ENCODE peak calls at places on chromosomes 13 and 19, in ten cellular contexts. A, L, Q, J, D, U, X, E, P and H are unnamed samples.

GRCh38 chr13:95608640-95609280 is 35.7 kb downstream of the DZIP1 start:
- DNase-seq in A (no peak), L (no peak), Q (no peak), J (no peak), D (no peak), U (no peak), X (no peak), E (no peak), P (no peak), H (no peak)

GRCh38 chr19:4967738-4968461 is 1.0 kb upstream of the KDM4B start:
- DNase-seq in A (no peak), L (no peak), Q (peak), J (no peak), D (no peak), U (no peak), X (no peak), E (no peak), P (no peak), H (no peak)

GRCh38 chr13:75621147-75621546 is 15.0 kb upstream of the LMO7 start:
- DNase-seq in A (no peak), L (no peak), Q (peak), J (no peak), D (no peak), U (no peak), X (peak), E (no peak), P (no peak), H (no peak)

GRCh38 chr13:73136776-73137175 is 78.0 kb downstream of the KLF5 start:
- DNase-seq in A (no peak), L (no peak), Q (no peak), J (no peak), D (no peak), U (no peak), X (no peak), E (no peak), P (no peak), H (no peak)

GRCh38 chr19:40524655-40525054 is 52.0 kb upstream of the SHKBP1 start:
- DNase-seq in A (no peak), L (no peak), Q (no peak), J (no peak), D (no peak), U (no peak), X (no peak), E (no peak), P (no peak), H (peak)

GRCh38 chr13:96968027-96968426 is 26.2 kb downstream of the OXGR1 start:
- DNase-seq in A (no peak), L (no peak), Q (no peak), J (no peak), D (no peak), U (no peak), X (no peak), E (no peak), P (no peak), H (no peak)

GRCh38 chr13:25494708-25495411 is 123.1 kb downstream of the ATP8A2 start:
- DNase-seq in A (no peak), L (no peak), Q (no peak), J (no peak), D (no peak), U (no peak), X (no peak), E (no peak), P (no peak), H (no peak)

GRCh38 chr13:23813635-23814034 is 75.6 kb downstream of the MIPEP start:
- DNase-seq in A (no peak), L (no peak), Q (no peak), J (no peak), D (no peak), U (no peak), X (no peak), E (no peak), P (no peak), H (no peak)

GRCh38 chr13:47139519-47139918 is 242.7 kb upstream of the HTR2A start:
- DNase-seq in A (no peak), L (no peak), Q (no peak), J (no peak), D (no peak), U (no peak), X (no peak), E (no peak), P (no peak), H (no peak)

GRCh38 chr19:41327076-41327475 is 17.1 kb downstream of the CCDC97 start:
- DNase-seq in A (no peak), L (no peak), Q (no peak), J (no peak), D (no peak), U (no peak), X (no peak), E (peak), P (no peak), H (no peak)

GRCh38 chr13:60733933-60734332 is 336.9 kb downstream of the TDRD3 start:
- DNase-seq in A (no peak), L (no peak), Q (no peak), J (no peak), D (no peak), U (no peak), X (no peak), E (no peak), P (no peak), H (peak)

GRCh38 chr13:32019612-32020233 is 11.9 kb upstream of the FRY start:
- DNase-seq in A (peak), L (peak), Q (peak), J (no peak), D (peak), U (no peak), X (peak), E (peak), P (peak), H (peak)

GRCh38 chr19:18464646-18465045 is 26.7 kb upstream of the ISYNA1 start:
- DNase-seq in A (no peak), L (peak), Q (peak), J (peak), D (no peak), U (no peak), X (peak), E (no peak), P (no peak), H (no peak)

DNA sequence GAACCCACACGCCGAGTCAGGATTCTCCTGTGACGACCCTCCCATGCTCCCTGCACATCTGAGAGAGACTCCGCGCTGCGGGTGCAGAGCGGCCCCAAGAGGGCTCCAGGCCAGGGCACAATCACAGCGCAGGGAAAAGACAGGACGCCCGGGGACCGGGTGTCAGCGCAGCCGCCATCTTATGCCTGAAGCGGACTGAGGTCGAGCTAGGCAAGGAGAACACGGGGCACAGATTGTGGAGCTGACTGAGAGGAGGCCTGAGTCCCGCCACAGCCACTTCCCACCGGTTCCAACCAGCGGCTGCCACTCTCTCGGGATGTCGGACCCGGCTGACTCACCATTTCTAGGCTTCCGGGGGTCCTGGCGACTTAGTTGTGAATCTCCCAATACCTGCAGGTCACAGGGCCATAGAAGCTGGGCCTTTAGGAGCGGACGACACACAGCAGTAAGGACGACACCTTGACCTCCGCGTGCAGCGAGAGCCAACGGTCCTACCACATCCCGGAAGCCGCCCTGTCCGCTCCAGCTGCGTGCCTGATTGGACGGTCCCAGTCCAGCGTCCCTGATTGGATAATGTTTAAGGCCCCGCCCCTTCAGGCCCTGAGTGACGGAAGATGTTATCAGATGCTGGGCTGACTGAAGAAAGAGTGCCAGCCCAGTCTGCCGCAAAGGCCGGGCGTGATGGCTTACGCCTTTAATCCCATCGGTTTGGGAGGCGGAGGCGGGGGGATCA is at the start of gene ZNF728:
- DNase-seq in A (no peak), L (no peak), Q (peak), J (peak), D (no peak), U (peak), X (no peak), E (no peak), P (no peak), H (no peak)
- H3K4me3 ChIP-seq in A (no peak), L (no peak), Q (no peak), J (peak), D (no peak), U (peak), X (no peak), E (no peak), P (no peak), H (no peak)

GRCh38 chr19:35117017-35117570 is 1.5 kb downstream of the FXYD3 start:
- DNase-seq in A (no peak), L (no peak), Q (no peak), J (no peak), D (no peak), U (no peak), X (no peak), E (no peak), P (no peak), H (no peak)
- H3K4me3 ChIP-seq in A (peak), L (peak), Q (no peak), J (no peak), D (no peak), U (peak), X (no peak), E (no peak), P (no peak), H (no peak)

DNA sequence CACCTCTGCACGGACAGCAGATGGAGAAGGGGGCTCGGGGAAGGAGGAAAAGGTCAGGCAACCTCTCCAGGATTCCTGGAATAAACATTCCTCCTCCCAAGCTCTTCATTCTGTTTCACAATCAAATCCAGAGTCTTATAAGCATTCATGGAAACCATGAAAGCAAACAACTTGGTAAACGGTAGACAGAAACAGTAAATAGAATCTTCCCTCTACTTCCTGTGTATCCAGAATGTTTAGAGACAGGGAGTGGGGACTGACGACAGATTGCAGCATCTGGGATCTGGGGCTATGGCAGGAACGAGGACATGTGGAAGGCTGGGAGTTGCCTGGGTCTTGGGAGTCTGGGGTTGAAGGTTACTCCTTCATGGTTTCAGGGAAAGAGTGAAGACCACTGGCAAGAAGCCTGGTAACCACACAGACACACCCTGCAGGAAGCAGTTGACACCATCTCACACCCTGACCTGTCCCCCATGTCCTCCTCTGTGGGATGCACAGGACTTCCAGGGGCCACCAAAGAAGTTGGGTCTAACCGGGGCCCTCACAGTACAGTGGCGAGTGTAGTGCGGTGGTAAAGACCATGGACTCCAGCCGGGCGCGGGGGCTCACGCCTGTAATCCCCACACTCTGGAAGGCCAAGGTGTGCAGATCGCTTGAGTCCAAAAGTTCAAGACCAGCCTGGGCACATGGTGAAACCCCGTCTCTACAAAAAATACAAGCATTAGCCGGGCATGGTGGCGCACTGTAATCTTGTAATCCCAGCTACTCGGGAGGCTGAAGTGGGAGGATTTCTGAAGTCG is 10.7 kb upstream of the FFAR2 start:
- DNase-seq in A (no peak), L (no peak), Q (no peak), J (no peak), D (no peak), U (no peak), X (no peak), E (no peak), P (no peak), H (no peak)
- H3K4me3 ChIP-seq in A (no peak), L (no peak), Q (no peak), J (no peak), D (no peak), U (peak), X (no peak), E (no peak), P (no peak), H (no peak)

DNA sequence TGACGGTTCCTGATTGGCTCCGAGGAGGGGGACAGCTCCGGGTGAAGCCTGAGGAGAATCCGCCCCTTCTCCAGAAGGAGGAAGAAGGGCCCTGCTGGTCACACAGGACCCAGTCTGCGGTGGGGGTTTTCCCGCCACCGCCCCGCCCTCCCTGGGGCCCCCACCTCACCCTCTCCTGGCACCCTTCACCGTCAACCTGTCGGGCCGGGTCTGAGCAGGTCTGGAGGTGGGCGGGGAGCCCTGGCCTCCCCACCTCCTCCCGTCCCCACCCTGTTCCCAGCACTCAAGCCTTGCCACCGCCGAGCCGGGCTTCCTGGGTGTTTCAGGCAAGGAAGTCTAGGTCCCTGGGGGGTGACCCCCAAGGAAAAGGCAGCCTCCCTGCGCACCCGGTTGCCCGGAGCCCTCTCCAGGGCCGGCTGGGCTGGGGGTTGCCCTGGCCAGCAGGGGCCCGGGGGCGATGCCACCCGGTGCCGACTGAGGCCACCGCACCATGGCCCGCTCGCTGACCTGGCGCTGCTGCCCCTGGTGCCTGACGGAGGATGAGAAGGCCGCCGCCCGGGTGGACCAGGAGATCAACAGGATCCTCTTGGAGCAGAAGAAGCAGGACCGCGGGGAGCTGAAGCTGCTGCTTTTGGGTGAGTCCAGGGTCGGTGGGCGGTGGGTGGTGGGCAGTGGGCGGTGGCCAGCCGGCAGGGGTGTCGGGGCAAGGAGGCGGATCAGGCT is at the start of gene GNA15:
- DNase-seq in A (no peak), L (no peak), Q (no peak), J (no peak), D (no peak), U (no peak), X (no peak), E (peak), P (no peak), H (peak)
- H3K4me3 ChIP-seq in A (no peak), L (no peak), Q (no peak), J (peak), D (no peak), U (peak), X (no peak), E (peak), P (no peak), H (no peak)